ENCODE peak calls at places on chromosomes 12 and 14, in six cellular contexts. X, S, C, Y, L and E are unnamed samples.
A peak's percentile ranks its signal among the peaks of the same experiment; 100 is the strongest.

GRCh38 chr14:92627707-92628215 is 114.2 kb downstream of the RIN3 start:
- DNase-seq in X (no peak), S (no peak), C (no peak), Y (no peak), L (no peak), E (no peak)

GRCh38 chr12:75374971-75375370 is 15.9 kb upstream of the GLIPR1L2 start:
- DNase-seq in X (no peak), S (no peak), C (no peak), Y (no peak), L (no peak), E (no peak)

GRCh38 chr12:1972856-1973317 is 31.4 kb downstream of the DCP1B start:
- DNase-seq in X (peak; percentile 56), S (no peak), C (no peak), Y (no peak), L (peak; percentile 13), E (peak; percentile 57)

GRCh38 chr12:12506541-12506940 is 56.1 kb downstream of the DUSP16 start:
- DNase-seq in X (peak; percentile 69), S (no peak), C (no peak), Y (no peak), L (no peak), E (no peak)

GRCh38 chr12:51323966-51324895 is at the start of gene BIN2:
- DNase-seq in X (no peak), S (peak; percentile 83), C (no peak), Y (no peak), L (no peak), E (no peak)

GRCh38 chr12:98955284-98955683 is 310.2 kb downstream of the APAF1 start:
- DNase-seq in X (peak; percentile 17), S (peak; percentile 1), C (no peak), Y (peak; percentile 61), L (no peak), E (peak; percentile 27)

GRCh38 chr14:85856430-85856829 is 326.5 kb downstream of the FLRT2 start:
- DNase-seq in X (peak; percentile 12), S (no peak), C (no peak), Y (peak; percentile 0), L (no peak), E (no peak)

GRCh38 chr14:59215353-59215752 is 26.9 kb downstream of the DAAM1 start:
- DNase-seq in X (peak; percentile 48), S (no peak), C (no peak), Y (no peak), L (peak; percentile 85), E (no peak)